ENCODE peak calls at places on chromosomes 16 and 17, in seven cellular contexts. V is upper lobe of right lung, K is T-helper 17 cell, W is skeletal muscle cell, A is stromal cell of bone marrow, E is NCI-H1930, N is anterior cingulate cortex. Y is an unnamed sample.

GRCh38 chr16:73329363-73330306 is 281.7 kb upstream of the ZFHX3 start:
- DNase-seq in W (no peak), E (no peak), K (no peak), N (peak; percentile 57), A (no peak), V (no peak), Y (no peak)

GRCh38 chr17:41340934-41341861 is 9.4 kb downstream of the KRT33A start:
- DNase-seq in A (no peak), W (no peak), N (no peak), K (no peak), E (no peak), V (no peak), Y (no peak)

GRCh38 chr17:76142044-76143041 is 1.3 kb upstream of the FOXJ1 start:
- DNase-seq in K (no peak), W (no peak), A (no peak), V (peak; percentile 46), E (no peak), N (no peak), Y (no peak)

GRCh38 chr16:57341441-57342303 is 16.9 kb upstream of the CCL22 start:
- DNase-seq in E (no peak), A (peak; percentile 91), W (peak; percentile 85), N (no peak), K (no peak), V (no peak), Y (peak; percentile 32)

GRCh38 chr17:16352838-16353701 is at the start of gene CENPV:
- DNase-seq in E (peak; percentile 61), N (peak; percentile 25), W (no peak), V (peak; percentile 79), K (peak; percentile 66), A (no peak), Y (no peak)

GRCh38 chr17:81955756-81956544 is 5.0 kb downstream of the NOTUM start:
- DNase-seq in W (no peak), E (no peak), A (no peak), K (no peak), V (no peak), N (no peak), Y (no peak)

GRCh38 chr16:8894736-8895334 is 12.7 kb downstream of the LITAFD start:
- DNase-seq in W (no peak), E (no peak), A (no peak), K (no peak), N (no peak), V (peak; percentile 34), Y (no peak)

GRCh38 chr17:35804658-35805192 is 4.6 kb upstream of the TAF15 start:
- DNase-seq in N (peak; percentile 17), K (no peak), W (peak; percentile 79), E (peak; percentile 47), V (no peak), A (peak; percentile 90), Y (peak; percentile 80)

GRCh38 chr17:31488264-31488981 is 96.9 kb downstream of the RAB11FIP4 start:
- DNase-seq in A (no peak), E (no peak), K (no peak), N (no peak), W (no peak), V (peak; percentile 83), Y (no peak)